ENCODE peak calls at places on chromosomes 5 and 9, in four cellular contexts. Q is iPS DF 19.7, J is psoas muscle, O is HFF-Myc. L is an unnamed sample.
A peak's percentile ranks its signal among the peaks of the same experiment; 100 is the strongest.

GRCh38 chr5:176797456-176798093 is 12.8 kb upstream of the UNC5A start:
- DNase-seq in J (no peak), O (no peak), Q (no peak), L (no peak)

GRCh38 chr5:911601-912000 is 18.9 kb downstream of the TRIP13 start:
- DNase-seq in J (no peak), O (no peak), Q (no peak), L (no peak)

GRCh38 chr5:154818459-154819116 is 31.8 kb downstream of the FAXDC2 start:
- DNase-seq in O (no peak), J (no peak), Q (no peak), L (no peak)

GRCh38 chr9:7653262-7653661 is 146.3 kb downstream of the DMAC1 start:
- DNase-seq in O (no peak), J (no peak), Q (no peak), L (no peak)

GRCh38 chr5:133944263-133945230 is 23.9 kb downstream of the C5orf15 start:
- DNase-seq in O (peak; percentile 27), Q (peak; percentile 28), J (no peak), L (no peak)

GRCh38 chr9:110971705-110972104 is 66.6 kb downstream of the LPAR1 start:
- DNase-seq in J (no peak), Q (no peak), O (no peak), L (no peak)

GRCh38 chr9:124040935-124041816 is 29.6 kb downstream of the LHX2 start:
- DNase-seq in J (peak; percentile 73), Q (no peak), O (no peak), L (no peak)

GRCh38 chr5:54309751-54310432 is 481 bp downstream of the ARL15 start:
- DNase-seq in Q (no peak), O (no peak), J (no peak), L (peak; percentile 17)

GRCh38 chr9:107020040-107020530 is 157.1 kb downstream of the ZNF462 start:
- DNase-seq in J (no peak), O (peak; percentile 82), Q (no peak), L (peak; percentile 81)

GRCh38 chr5:52800394-52801213 is 12.9 kb downstream of the ITGA1 start:
- DNase-seq in O (no peak), Q (no peak), J (peak; percentile 79), L (peak; percentile 36)

GRCh38 chr9:18861599-18862546 is 171.1 kb downstream of the SAXO1 start:
- DNase-seq in Q (no peak), J (peak; percentile 70), O (no peak), L (peak; percentile 15)

GRCh38 chr5:53035868-53036381 is 46.8 kb downstream of the ITGA2 start:
- DNase-seq in Q (peak; percentile 17), J (no peak), O (no peak), L (no peak)

GRCh38 chr5:103582364-103582763 is 19.8 kb upstream of the NUDT12 start:
- DNase-seq in J (no peak), O (peak; percentile 21), Q (no peak), L (no peak)

GRCh38 chr9:32738501-32739172 is 44.7 kb upstream of the TMEM215 start:
- DNase-seq in Q (no peak), O (no peak), J (no peak), L (no peak)

GRCh38 chr9:84121991-84122523 is 141.5 kb downstream of the RMI1 start:
- DNase-seq in Q (no peak), J (no peak), O (peak; percentile 92), L (peak; percentile 53)

GRCh38 chr5:65087154-65087553 is 318.4 kb downstream of the CWC27 start:
- DNase-seq in O (no peak), J (no peak), Q (no peak), L (no peak)

GRCh38 chr5:14676320-14676719 is 11.8 kb downstream of the OTULIN start:
- DNase-seq in O (no peak), Q (no peak), J (no peak), L (no peak)

GRCh38 chr5:127229185-127229889 is 61.3 kb upstream of the MEGF10 start:
- DNase-seq in Q (peak; percentile 7), J (peak; percentile 66), O (no peak), L (no peak)

GRCh38 chr9:116951588-116952433 is 264.7 kb downstream of the TRIM32 start:
- DNase-seq in O (peak; percentile 54), J (no peak), Q (no peak), L (no peak)

GRCh38 chr9:81717061-81717746 is 27.9 kb upstream of the TLE1 start:
- DNase-seq in O (no peak), J (no peak), Q (no peak), L (no peak)

GRCh38 chr5:145443366-145443765 is 391.8 kb downstream of the PRELID2 start:
- DNase-seq in J (no peak), Q (no peak), O (no peak), L (no peak)

GRCh38 chr5:123690821-123691220 is 178.8 kb downstream of the CSNK1G3 start:
- DNase-seq in O (no peak), J (no peak), Q (no peak), L (no peak)

GRCh38 chr9:77907581-77907980 is 124.0 kb downstream of the GNAQ start:
- DNase-seq in J (no peak), Q (no peak), O (no peak), L (no peak)

GRCh38 chr5:178416919-178417318 is 173.3 kb downstream of the COL23A1 start:
- DNase-seq in J (no peak), Q (no peak), O (no peak), L (no peak)

GRCh38 chr9:109315889-109316640 is 4.8 kb downstream of the EPB41L4B start:
- DNase-seq in Q (no peak), O (no peak), J (peak; percentile 90), L (no peak)

GRCh38 chr5:57698785-57699184 is 216.2 kb upstream of the ACTBL2 start:
- DNase-seq in Q (peak; percentile 87), O (no peak), J (no peak), L (no peak)

GRCh38 chr9:91166796-91167366 is 194.8 kb downstream of the AUH start:
- DNase-seq in Q (no peak), O (no peak), J (no peak), L (no peak)

GRCh38 chr9:74824654-74825053 is 63.1 kb downstream of the TRPM6 start:
- DNase-seq in O (no peak), Q (no peak), J (no peak), L (peak; percentile 37)

GRCh38 chr5:167358868-167359492 is 932.5 kb upstream of the WWC1 start:
- DNase-seq in Q (peak; percentile 77), J (no peak), O (no peak), L (no peak)

GRCh38 chr5:37740331-37741066 is 99.3 kb downstream of the GDNF start:
- DNase-seq in Q (no peak), J (no peak), O (no peak), L (no peak)

GRCh38 chr5:34014614-34015013 is 6.8 kb upstream of the AMACR start:
- DNase-seq in O (no peak), J (no peak), Q (no peak), L (no peak)

GRCh38 chr9:28052104-28052503 is 478.8 kb upstream of the C9orf72 start:
- DNase-seq in Q (no peak), O (no peak), J (no peak), L (no peak)